ENCODE peak calls at places on chromosomes 11 and 22, in five cellular contexts. C is WTC11, N is foreskin fibroblast, D is cardiac muscle cell, K is right atrium auricular region. T is an unnamed sample.

GRCh38 chr11:130872513-130872912 is 43.8 kb downstream of the SNX19 start:
- DNase-seq in C (no peak), N (no peak), D (no peak), K (no peak), T (no peak)

GRCh38 chr11:3982431-3982830 is 112.2 kb upstream of the RRM1 start:
- DNase-seq in C (no peak), N (no peak), D (no peak), K (no peak), T (no peak)

GRCh38 chr22:37088108-37088605 is 21.4 kb downstream of the TMPRSS6 start:
- DNase-seq in C (no peak), N (peak), D (no peak), K (no peak), T (no peak)

GRCh38 chr11:46942172-46942571 is 5.6 kb downstream of the CSTPP1 start:
- DNase-seq in C (no peak), N (no peak), D (no peak), K (no peak), T (no peak)

GRCh38 chr11:41989173-41989572 is 529.7 kb upstream of the LRRC4C start:
- DNase-seq in C (no peak), N (no peak), D (no peak), K (no peak), T (no peak)

GRCh38 chr11:112318193-112318592 is 57.5 kb upstream of the PLET1 start:
- DNase-seq in C (no peak), N (peak), D (no peak), K (no peak), T (no peak)

GRCh38 chr11:104772806-104773241 is 125.4 kb downstream of the CASP12 start:
- DNase-seq in C (no peak), N (peak), D (no peak), K (no peak), T (no peak)

GRCh38 chr22:50188356-50188755 is 2.6 kb downstream of the TRABD start:
- DNase-seq in C (no peak), N (no peak), D (no peak), K (no peak), T (no peak)

GRCh38 chr11:45361551-45361950 is 75.4 kb upstream of the SYT13 start:
- DNase-seq in C (no peak), N (no peak), D (no peak), K (no peak), T (no peak)

GRCh38 chr11:31437742-31438435 is 68.2 kb downstream of the DNAJC24 start:
- DNase-seq in C (no peak), N (peak), D (no peak), K (no peak), T (no peak)

GRCh38 chr22:27883656-27884350 is 35.3 kb downstream of the PITPNB start:
- DNase-seq in C (peak), N (no peak), D (no peak), K (no peak), T (no peak)

GRCh38 chr11:44658451-44658850 is 68.3 kb upstream of the TSPAN18 start:
- DNase-seq in C (peak), N (peak), D (peak), K (peak), T (peak)

GRCh38 chr11:75966546-75967287 is 151.7 kb downstream of the UVRAG start:
- DNase-seq in C (no peak), N (peak), D (no peak), K (no peak), T (no peak)

GRCh38 chr11:100753562-100753961 is 66.5 kb downstream of the ARHGAP42 start:
- DNase-seq in C (peak), N (no peak), D (peak), K (no peak), T (peak)

GRCh38 chr11:35531246-35531645 is 5.8 kb upstream of the PAMR1 start:
- DNase-seq in C (no peak), N (no peak), D (no peak), K (no peak), T (no peak)

GRCh38 chr11:46901156-46901555 is 17.2 kb downstream of the LRP4 start:
- DNase-seq in C (no peak), N (no peak), D (no peak), K (no peak), T (no peak)

GRCh38 chr11:34358258-34358665 is 452 bp upstream of the ABTB2 start:
- DNase-seq in C (peak), N (no peak), D (peak), K (peak), T (no peak)

GRCh38 chr11:833114-833791 is 501 bp downstream of the CD151 start:
- DNase-seq in C (no peak), N (no peak), D (peak), K (peak), T (peak)

GRCh38 chr11:75946531-75947530 is 131.8 kb downstream of the UVRAG start:
- DNase-seq in C (no peak), N (peak), D (no peak), K (no peak), T (peak)

GRCh38 chr11:6523253-6523652 is 26.2 kb downstream of the DNHD1 start:
- DNase-seq in C (no peak), N (peak), D (no peak), K (no peak), T (no peak)

GRCh38 chr11:116256155-116256554 is 516.6 kb downstream of the BUD13 start:
- DNase-seq in C (no peak), N (no peak), D (no peak), K (no peak), T (no peak)

GRCh38 chr11:84993386-84993785 is 633.8 kb downstream of the DLG2 start:
- DNase-seq in C (peak), N (no peak), D (no peak), K (no peak), T (peak)

GRCh38 chr11:72139500-72139899 is 4.0 kb downstream of the FOLR3 start:
- DNase-seq in C (no peak), N (no peak), D (no peak), K (no peak), T (no peak)

GRCh38 chr22:19478086-19478392 is 954 bp downstream of the UFD1 start:
- DNase-seq in C (no peak), N (no peak), D (no peak), K (no peak), T (no peak)

GRCh38 chr11:83033972-83034672 is 37.6 kb downstream of the RAB30 start:
- DNase-seq in C (no peak), N (peak), D (peak), K (peak), T (peak)

GRCh38 chr11:61090521-61090920 is 11.8 kb upstream of the CD5 start:
- DNase-seq in C (no peak), N (no peak), D (no peak), K (no peak), T (no peak)